ENCODE peak calls at places on chromosome 21, in eight cellular contexts. T, B, G, A, S, Z, E and M are unnamed samples.
A peak's percentile ranks its signal among the peaks of the same experiment; 100 is the strongest.

GRCh38 chr21:17585875-17586450 is 26.7 kb downstream of the BTG3 start:
- DNase-seq in T (peak; percentile 15), B (peak; percentile 79), G (no peak), A (peak; percentile 56), S (peak; percentile 73), Z (no peak), E (peak; percentile 74), M (peak; percentile 59)

GRCh38 chr21:31921079-31921478 is 48.3 kb downstream of the HUNK start:
- DNase-seq in T (no peak), B (no peak), G (no peak), A (no peak), S (peak; percentile 71), Z (no peak), E (no peak), M (no peak)

GRCh38 chr21:31335957-31336738 is 7.9 kb downstream of the TIAM1 start:
- DNase-seq in T (no peak), B (peak; percentile 86), G (no peak), A (no peak), S (peak; percentile 96), Z (no peak), E (peak; percentile 86), M (no peak)

GRCh38 chr21:35559128-35559831 is 501.0 kb downstream of the SETD4 start:
- DNase-seq in T (no peak), B (peak; percentile 96), G (no peak), A (no peak), S (no peak), Z (no peak), E (peak; percentile 93), M (no peak)

GRCh38 chr21:35896060-35896459 is 164.3 kb downstream of the SETD4 start:
- DNase-seq in T (no peak), B (no peak), G (no peak), A (no peak), S (no peak), Z (no peak), E (no peak), M (no peak)

GRCh38 chr21:46154155-46154954 is 1.0 kb downstream of the FTCD start:
- DNase-seq in T (no peak), B (no peak), G (peak; percentile 21), A (no peak), S (no peak), Z (peak; percentile 62), E (no peak), M (no peak)

GRCh38 chr21:41985662-41986416 is 24.3 kb downstream of the ZBTB21 start:
- DNase-seq in T (no peak), B (no peak), G (no peak), A (no peak), S (no peak), Z (no peak), E (no peak), M (no peak)

GRCh38 chr21:15552914-15553491 is 176.8 kb upstream of the USP25 start:
- DNase-seq in T (no peak), B (peak; percentile 8), G (no peak), A (no peak), S (peak; percentile 61), Z (no peak), E (peak; percentile 56), M (no peak)

GRCh38 chr21:16342932-16343331 is 613.1 kb downstream of the USP25 start:
- DNase-seq in T (no peak), B (no peak), G (no peak), A (no peak), S (no peak), Z (no peak), E (no peak), M (no peak)

GRCh38 chr21:46517361-46517760 is 58.7 kb downstream of the DIP2A start:
- DNase-seq in T (no peak), B (no peak), G (peak; percentile 33), A (no peak), S (no peak), Z (no peak), E (peak; percentile 24), M (no peak)

GRCh38 chr21:8997011-8997440 is 1524.4 kb upstream of the TPTE start:
- DNase-seq in T (no peak), B (no peak), G (no peak), A (no peak), S (peak; percentile 1), Z (no peak), E (no peak), M (no peak)

GRCh38 chr21:14737278-14737677 is 191.2 kb upstream of the SAMSN1 start:
- DNase-seq in T (no peak), B (no peak), G (no peak), A (peak; percentile 53), S (no peak), Z (no peak), E (no peak), M (peak; percentile 6)

GRCh38 chr21:42230636-42231035 is 11.7 kb downstream of the ABCG1 start:
- DNase-seq in T (no peak), B (no peak), G (no peak), A (no peak), S (no peak), Z (no peak), E (no peak), M (no peak)

GRCh38 chr21:43273708-43274021 is 104.9 kb downstream of the CRYAA start:
- DNase-seq in T (no peak), B (no peak), G (no peak), A (no peak), S (no peak), Z (no peak), E (no peak), M (no peak)

GRCh38 chr21:29320021-29320420 is 21.3 kb downstream of the BACH1 start:
- DNase-seq in T (no peak), B (no peak), G (no peak), A (no peak), S (no peak), Z (no peak), E (no peak), M (peak; percentile 23)

GRCh38 chr21:24197956-24198355 is 1409.3 kb downstream of the MRPL39 start:
- DNase-seq in T (no peak), B (no peak), G (no peak), A (no peak), S (no peak), Z (no peak), E (no peak), M (no peak)

GRCh38 chr21:42753804-42754203 is 100.4 kb downstream of the PDE9A start:
- DNase-seq in T (no peak), B (no peak), G (no peak), A (no peak), S (no peak), Z (no peak), E (no peak), M (no peak)

GRCh38 chr21:33931799-33932390 is 16.3 kb upstream of the ATP5PO start:
- DNase-seq in T (no peak), B (peak; percentile 58), G (no peak), A (peak; percentile 47), S (peak; percentile 25), Z (no peak), E (peak; percentile 32), M (peak; percentile 61)

GRCh38 chr21:33937931-33938339 is 22.3 kb upstream of the ATP5PO start:
- DNase-seq in T (no peak), B (no peak), G (no peak), A (no peak), S (no peak), Z (no peak), E (peak; percentile 19), M (peak; percentile 27)

GRCh38 chr21:33936221-33937038 is 20.8 kb upstream of the ATP5PO start:
- DNase-seq in T (no peak), B (no peak), G (no peak), A (no peak), S (no peak), Z (no peak), E (no peak), M (no peak)

GRCh38 chr21:33937146-33937545 is 21.5 kb upstream of the ATP5PO start:
- DNase-seq in T (no peak), B (no peak), G (no peak), A (no peak), S (no peak), Z (no peak), E (no peak), M (no peak)

DNA sequence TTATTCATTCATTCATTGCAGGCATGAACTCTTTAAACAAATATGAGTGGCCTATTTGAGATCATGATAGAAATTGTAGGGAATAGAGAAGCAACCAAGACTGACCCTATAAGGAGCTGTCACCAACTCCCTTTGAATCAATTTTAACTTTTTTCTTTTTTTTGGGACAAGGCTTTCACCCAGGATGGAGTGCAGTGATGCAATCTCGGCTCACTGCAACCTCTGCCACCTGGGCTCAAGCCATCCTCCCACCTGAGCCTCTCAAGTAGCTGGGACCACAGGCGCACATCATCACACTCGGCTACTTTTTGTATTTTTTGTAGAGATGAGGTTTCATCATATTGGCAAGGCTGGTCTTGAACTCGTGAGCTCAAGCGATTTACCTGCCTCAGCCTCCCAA is 17.1 kb upstream of the ATP5PO start:
- DNase-seq in T (no peak), B (no peak), G (no peak), A (no peak), S (no peak), Z (no peak), E (no peak), M (no peak)
- H3K27ac ChIP-seq in T (no peak overlapping the region), B (no peak overlapping the region), G (no peak overlapping the region), A (no peak overlapping the region), S (no peak overlapping the region), Z (peak overlapping the region; percentile 47), E (no peak overlapping the region), M (no peak overlapping the region)

DNA sequence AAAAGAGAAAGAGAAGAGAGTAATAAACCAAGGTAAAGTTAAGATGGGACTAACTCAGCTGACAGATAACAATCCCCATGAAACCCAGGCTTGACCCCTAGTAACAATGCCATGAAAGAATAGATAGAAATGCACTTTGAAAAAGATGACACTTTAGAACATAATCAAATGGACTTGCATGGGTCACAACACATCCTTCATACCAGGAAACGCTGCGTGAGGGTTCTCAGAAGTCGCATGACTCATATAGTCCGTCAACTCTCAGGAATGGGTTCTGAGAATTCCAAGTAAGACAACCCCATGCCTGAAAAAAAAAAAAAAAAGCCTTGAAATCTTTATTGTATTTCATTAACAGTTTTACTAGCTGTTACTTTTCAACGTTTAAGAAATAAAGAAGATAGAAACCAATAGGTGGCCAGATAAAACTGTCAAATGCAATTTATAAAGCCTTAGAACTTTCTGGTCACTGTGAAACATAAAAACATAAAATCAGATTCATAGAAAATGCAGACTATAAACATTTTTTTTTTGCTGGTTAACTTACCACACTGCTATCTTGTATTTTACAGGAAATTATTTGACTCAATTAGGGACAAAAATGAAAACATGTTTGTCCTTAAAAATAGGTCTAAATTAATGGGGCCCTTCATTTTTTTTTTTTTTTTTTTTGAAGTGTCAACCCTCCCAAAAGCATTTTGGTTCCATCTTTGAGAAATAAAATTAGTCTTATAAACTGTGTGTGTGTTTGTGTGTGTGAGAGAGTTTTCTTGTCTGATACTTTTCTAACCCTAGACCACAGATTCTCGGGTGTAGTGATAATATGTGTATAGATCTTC is 202.1 kb downstream of the NCAM2 start:
- DNase-seq in T (no peak), B (peak; percentile 98), G (no peak), A (peak; percentile 84), S (peak; percentile 85), Z (peak; percentile 74), E (peak; percentile 98), M (peak; percentile 2)
- H3K4me3 ChIP-seq in T (no peak overlapping the region), B (peak overlapping the region; percentile 11), G (no peak overlapping the region), A (no peak overlapping the region), S (peak overlapping the region; percentile 9), Z (no peak overlapping the region), E (no peak overlapping the region), M (no peak overlapping the region)

GRCh38 chr21:37383784-37384311 is 17.3 kb downstream of the DYRK1A start:
- DNase-seq in T (no peak), B (no peak), G (no peak), A (no peak), S (no peak), Z (no peak), E (no peak), M (no peak)
- H3K4me1 ChIP-seq in T (peaks cover 10% of the 10 kb centered on the region), B (no peaks in the 10 kb centered on the region), G (peaks cover 89% of the 10 kb centered on the region), A (no peaks in the 10 kb centered on the region), S (peaks cover 27% of the 10 kb centered on the region), Z (peaks cover 57% of the 10 kb centered on the region), E (peaks cover 28% of the 10 kb centered on the region), M (no peaks in the 10 kb centered on the region)

GRCh38 chr21:26246073-26246472 is 75.5 kb upstream of the APP start:
- DNase-seq in T (no peak), B (no peak), G (no peak), A (no peak), S (no peak), Z (no peak), E (no peak), M (no peak)
- H3K27ac ChIP-seq in T (no peak overlapping the region), B (no peak overlapping the region), G (no peak overlapping the region), A (no peak overlapping the region), S (no peak overlapping the region), Z (no peak overlapping the region), E (no peak overlapping the region), M (no peak overlapping the region)